ENCODE peak calls at places on chromosomes 13 and 19, in five cellular contexts. Q, L, O, R and H are unnamed samples.

GRCh38 chr13:41916173-41916954 is 44.5 kb downstream of the VWA8 start:
- DNase-seq in Q (peak; percentile 59), L (peak; percentile 94), O (no peak), R (peak; percentile 33), H (peak; percentile 85)

GRCh38 chr19:37964109-37964508 is 57.1 kb downstream of the SIPA1L3 start:
- DNase-seq in Q (no peak), L (no peak), O (no peak), R (no peak), H (no peak)

GRCh38 chr13:71240906-71241305 is 626.1 kb downstream of the DACH1 start:
- DNase-seq in Q (peak; percentile 35), L (no peak), O (peak; percentile 41), R (peak; percentile 24), H (no peak)

GRCh38 chr19:41223431-41224234 is 4.6 kb downstream of the AXL start:
- DNase-seq in Q (peak; percentile 92), L (no peak), O (peak; percentile 81), R (peak; percentile 71), H (no peak)

GRCh38 chr19:38122402-38123093 is 101.5 kb downstream of the DPF1 start:
- DNase-seq in Q (no peak), L (no peak), O (no peak), R (no peak), H (no peak)

GRCh38 chr19:46861691-46862503 is 1.1 kb downstream of the ARHGAP35 start:
- DNase-seq in Q (peak; percentile 28), L (peak; percentile 30), O (peak; percentile 54), R (no peak), H (no peak)

GRCh38 chr19:15432018-15432494 is 13.3 kb upstream of the AKAP8L start:
- DNase-seq in Q (no peak), L (peak; percentile 33), O (peak; percentile 47), R (no peak), H (no peak)

GRCh38 chr13:110555601-110556223 is 5.8 kb downstream of the RAB20 start:
- DNase-seq in Q (peak; percentile 3), L (peak; percentile 9), O (no peak), R (peak; percentile 56), H (peak; percentile 23)

GRCh38 chr13:50840327-50840726 is 3.2 kb downstream of the DLEU7 start:
- DNase-seq in Q (no peak), L (no peak), O (no peak), R (no peak), H (no peak)

GRCh38 chr19:21256722-21257121 is 72.5 kb downstream of the ZNF708 start:
- DNase-seq in Q (no peak), L (peak; percentile 43), O (peak; percentile 32), R (peak; percentile 16), H (no peak)

GRCh38 chr19:56294557-56294956 is 20.1 kb downstream of the ZSCAN5A start:
- DNase-seq in Q (peak; percentile 80), L (no peak), O (peak; percentile 28), R (no peak), H (no peak)

DNA sequence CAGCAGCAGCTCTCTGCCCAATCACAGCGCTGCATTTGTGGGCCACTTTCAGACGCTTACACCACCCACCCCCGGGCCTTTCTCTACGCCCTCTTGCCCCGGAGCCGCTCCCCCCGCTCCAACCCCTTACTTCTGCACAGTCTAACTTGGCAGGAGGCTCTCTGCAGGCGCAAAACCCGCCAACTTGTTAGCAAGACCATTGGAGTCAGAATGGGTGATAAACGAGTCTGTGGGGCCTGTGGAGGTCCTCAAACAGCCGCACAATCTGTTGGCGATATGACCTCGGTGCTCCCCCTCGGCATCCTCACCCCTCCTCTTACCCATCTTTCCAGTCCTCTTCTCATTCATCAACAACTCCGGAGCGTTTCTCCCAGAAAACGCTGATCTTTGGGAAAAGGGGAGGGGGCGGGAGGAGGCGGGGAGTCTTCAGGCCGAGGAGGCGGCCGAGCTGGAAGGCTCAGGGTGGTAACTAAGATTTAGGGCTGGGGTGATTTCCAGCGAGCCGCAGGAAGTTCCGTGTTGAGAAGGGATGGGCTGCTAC is 4.2 kb downstream of the SOX21 start:
- DNase-seq in Q (no peak), L (no peak), O (peak; percentile 95), R (no peak), H (no peak)
- TF ChIP-seq EZH2phosphoT487 in Q (no peak), L (no peak), O (peak; percentile 37), R (no peak), H (no peak)

DNA sequence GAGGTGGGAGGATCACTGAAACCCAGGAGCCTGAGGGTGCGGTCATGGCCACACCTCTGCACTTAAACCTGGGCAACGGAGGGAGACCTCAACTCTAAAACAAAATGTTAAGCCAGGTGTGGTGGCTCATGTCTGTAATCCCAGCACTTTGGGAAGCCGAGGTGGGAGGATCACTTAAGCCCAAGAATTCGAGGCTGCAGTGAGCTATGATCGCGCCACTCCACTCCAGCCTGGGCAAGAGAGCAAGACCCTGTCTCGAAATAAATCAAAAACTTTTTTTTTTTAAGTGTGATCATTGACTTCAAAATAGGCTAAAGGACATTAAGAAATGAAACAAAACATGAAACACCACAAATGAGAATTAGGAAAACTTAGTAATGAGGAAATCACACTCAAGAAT is 16.3 kb upstream of the ADPRHL1 start:
- DNase-seq in Q (no peak), L (no peak), O (no peak), R (no peak), H (no peak)
- H3K4me2 ChIP-seq in Q (no peak overlapping the region), L (no peak overlapping the region), O (no peak overlapping the region), R (no peak overlapping the region), H (no peak overlapping the region)

GRCh38 chr13:114078501-114079451 is 53.6 kb downstream of the RASA3 start:
- DNase-seq in Q (peak; percentile 84), L (no peak), O (no peak), R (peak; percentile 34), H (no peak)

GRCh38 chr13:114077121-114077937 is 55.1 kb downstream of the RASA3 start:
- DNase-seq in Q (no peak), L (no peak), O (no peak), R (no peak), H (no peak)

GRCh38 chr13:114076329-114076761 is 56.1 kb downstream of the RASA3 start:
- DNase-seq in Q (no peak), L (no peak), O (no peak), R (no peak), H (no peak)

GRCh38 chr13:114079601-114080536 is 52.6 kb downstream of the RASA3 start:
- DNase-seq in Q (no peak), L (no peak), O (no peak), R (no peak), H (no peak)

DNA sequence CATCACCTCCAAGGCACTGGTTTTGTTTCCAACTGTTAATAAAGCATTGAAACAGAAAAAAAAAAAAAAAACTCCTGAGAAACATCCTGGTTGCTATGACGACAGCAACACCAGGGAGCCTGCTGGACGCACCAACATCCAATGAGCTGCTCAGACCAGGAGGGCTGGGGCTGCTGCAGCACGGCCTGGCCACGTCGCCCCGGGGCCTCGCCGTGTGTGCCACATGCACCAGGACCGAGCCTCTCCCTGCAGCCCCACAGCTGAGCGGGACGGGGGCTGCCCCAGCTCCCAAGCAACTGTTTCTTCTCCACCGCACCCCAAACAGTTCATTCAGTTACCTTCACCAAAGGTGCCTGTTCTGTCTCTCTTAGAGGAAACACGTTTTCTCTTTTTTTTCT is 54.5 kb downstream of the RASA3 start:
- DNase-seq in Q (no peak), L (no peak), O (peak; percentile 85), R (peak; percentile 71), H (no peak)
- TF ChIP-seq EZH2phosphoT487 in Q (no peak), L (no peak), O (no peak), R (no peak), H (no peak)

GRCh38 chr13:20713014-20713376 is 9.5 kb downstream of the IL17D start:
- DNase-seq in Q (no peak), L (no peak), O (peak; percentile 45), R (no peak), H (peak; percentile 36)

GRCh38 chr13:20714161-20714560 is 10.7 kb downstream of the IL17D start:
- DNase-seq in Q (no peak), L (no peak), O (no peak), R (no peak), H (no peak)

GRCh38 chr13:20714563-20715339 is 11.3 kb downstream of the IL17D start:
- DNase-seq in Q (no peak), L (no peak), O (no peak), R (peak; percentile 48), H (no peak)

GRCh38 chr13:20715340-20715732 is 11.8 kb downstream of the IL17D start:
- DNase-seq in Q (no peak), L (no peak), O (no peak), R (no peak), H (no peak)

DNA sequence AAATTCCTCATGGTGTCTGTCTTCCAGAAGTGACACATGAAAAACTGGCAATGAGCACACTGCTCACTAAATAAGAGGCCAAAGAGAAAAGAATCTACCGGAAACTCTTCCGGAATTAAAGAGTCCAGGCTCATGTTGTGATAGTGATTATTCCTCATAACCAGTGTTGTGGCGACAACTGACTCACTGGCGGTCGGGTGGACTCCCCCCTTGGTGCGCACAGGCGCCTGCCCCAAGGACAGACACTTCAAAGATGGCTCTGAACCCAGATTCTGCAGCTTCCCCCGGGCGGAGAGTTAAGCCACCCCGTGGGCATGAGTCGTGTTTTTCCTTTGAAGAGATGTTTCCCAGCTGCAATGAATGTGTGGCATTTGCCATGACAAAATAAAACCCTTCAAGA is 10.3 kb downstream of the IL17D start:
- DNase-seq in Q (no peak), L (no peak), O (no peak), R (no peak), H (no peak)
- H3K4me2 ChIP-seq in Q (no peak overlapping the region), L (no peak overlapping the region), O (no peak overlapping the region), R (no peak overlapping the region), H (no peak overlapping the region)

GRCh38 chr19:2266183-2266993 is 10.2 kb upstream of the JSRP1 start:
- DNase-seq in Q (peak; percentile 39), L (peak; percentile 67), O (no peak), R (no peak), H (peak; percentile 62)
- TF ChIP-seq EZH2phosphoT487 in Q (no peak), L (no peak), O (no peak), R (no peak), H (no peak)

DNA sequence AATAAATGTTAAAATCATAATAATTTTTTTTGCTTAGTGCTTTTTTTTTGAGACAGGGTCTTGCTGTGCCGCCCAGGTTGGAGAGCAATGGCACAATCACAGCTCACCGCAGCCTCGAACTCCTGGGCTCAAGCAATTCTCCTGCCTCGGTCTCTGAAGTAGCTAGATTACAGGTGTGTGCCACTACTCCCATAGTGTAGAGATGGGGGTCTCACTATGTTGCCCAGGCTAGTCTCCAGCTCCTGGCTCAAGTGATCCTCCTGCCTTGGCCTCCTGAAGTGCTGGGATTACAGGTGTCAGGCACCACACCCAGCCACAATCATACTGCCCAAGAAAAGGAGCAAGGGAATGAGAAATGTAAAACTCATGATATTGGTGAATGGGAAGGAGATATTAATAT is 5.1 kb downstream of the FBL start:
- DNase-seq in Q (no peak), L (no peak), O (no peak), R (no peak), H (no peak)
- H3K4me2 ChIP-seq in Q (no peak overlapping the region), L (no peak overlapping the region), O (no peak overlapping the region), R (no peak overlapping the region), H (no peak overlapping the region)